ENCODE peak calls at places on chromosomes 3 and 15, in four cellular contexts. N is IMR-90, X is uterus, L is occipital lobe. S is an unnamed sample.

GRCh38 chr15:85639752-85640381 is 154.9 kb downstream of the KLHL25 start:
- DNase-seq in L (no peak), N (peak), X (no peak), S (no peak)

GRCh38 chr15:22253676-22254408 is 173.5 kb downstream of the OR4M2 start:
- DNase-seq in X (no peak), L (no peak), N (no peak), S (no peak)

GRCh38 chr15:35690698-35691116 is 144.7 kb upstream of the DPH6 start:
- DNase-seq in L (no peak), N (peak), X (peak), S (no peak)

GRCh38 chr3:28286595-28286994 is 45.2 kb downstream of the CMC1 start:
- DNase-seq in X (no peak), L (no peak), N (peak), S (no peak)

GRCh38 chr3:89032331-89033063 is 74.9 kb upstream of the EPHA3 start:
- DNase-seq in N (peak), L (no peak), X (no peak), S (no peak)

GRCh38 chr3:10779293-10779805 is 36.7 kb upstream of the SLC6A11 start:
- DNase-seq in N (no peak), L (no peak), X (no peak), S (no peak)

GRCh38 chr3:28349397-28350000 is 875 bp upstream of the AZI2 start:
- DNase-seq in L (no peak), X (no peak), N (peak), S (no peak)

GRCh38 chr3:171772427-171773056 is 37.7 kb downstream of the PLD1 start:
- DNase-seq in X (peak), N (peak), L (peak), S (peak)

GRCh38 chr3:154981201-154981600 is 98.9 kb upstream of the MME start:
- DNase-seq in L (no peak), X (no peak), N (peak), S (no peak)

GRCh38 chr3:40582401-40583027 is 57.8 kb downstream of the ZNF621 start:
- DNase-seq in N (no peak), X (no peak), L (no peak), S (no peak)

GRCh38 chr3:185280572-185281365 is 26.9 kb upstream of the EHHADH start:
- DNase-seq in L (no peak), N (peak), X (no peak), S (no peak)

GRCh38 chr3:94159062-94159726 is 96.3 kb downstream of the NSUN3 start:
- DNase-seq in X (no peak), L (no peak), N (peak), S (no peak)

GRCh38 chr3:123552095-123552714 is 32.6 kb downstream of the HACD2 start:
- DNase-seq in N (peak), X (no peak), L (no peak), S (no peak)

GRCh38 chr3:57967590-57967989 is 40.6 kb upstream of the FLNB start:
- DNase-seq in N (no peak), L (no peak), X (no peak), S (no peak)

GRCh38 chr3:134486577-134487041 is 752 bp downstream of the CEP63 start:
- DNase-seq in X (no peak), N (peak), L (no peak), S (no peak)

GRCh38 chr3:107429330-107430181 is 52.3 kb downstream of the CCDC54 start:
- DNase-seq in N (peak), X (peak), L (peak), S (peak)

GRCh38 chr3:176905331-176905730 is 292.0 kb downstream of the TBL1XR1 start:
- DNase-seq in L (no peak), X (no peak), N (no peak), S (no peak)

GRCh38 chr3:74167926-74168325 is 446.5 kb downstream of the CNTN3 start:
- DNase-seq in N (no peak), X (no peak), L (no peak), S (no peak)

GRCh38 chr3:27666708-27667107 is 55.4 kb downstream of the EOMES start:
- DNase-seq in L (peak), X (peak), N (peak), S (peak)

GRCh38 chr3:146803746-146804145 is 198.6 kb upstream of the PLSCR5 start:
- DNase-seq in X (no peak), N (peak), L (no peak), S (no peak)

S was measured in nucleus accumbens.